ENCODE peak calls at places on chromosomes 13 and 19, in four cellular contexts. P, J, E and C are unnamed samples.

GRCh38 chr19:54305141-54305540 is 7.8 kb downstream of the LILRA5 start:
- DNase-seq in E (no peak), P (no peak), J (no peak), C (no peak)

GRCh38 chr13:99390601-99391000 is 83.4 kb upstream of the GPR183 start:
- DNase-seq in J (no peak), E (no peak), P (no peak), C (no peak)

GRCh38 chr13:103852036-103852435 is 785.8 kb upstream of the SLC10A2 start:
- DNase-seq in P (no peak), E (no peak), J (no peak), C (no peak)

GRCh38 chr13:37616131-37616530 is 17.6 kb upstream of the POSTN start:
- DNase-seq in P (no peak), E (no peak), J (no peak), C (no peak)

GRCh38 chr13:42660367-42660965 is 86.5 kb downstream of the TNFSF11 start:
- DNase-seq in P (no peak), E (no peak), J (no peak), C (no peak)

GRCh38 chr13:107865643-107866006 is 349.7 kb downstream of the LIG4 start:
- DNase-seq in E (no peak), P (no peak), J (no peak), C (no peak)

GRCh38 chr19:6738726-6739389 is 622 bp upstream of the TRIP10 start:
- DNase-seq in J (no peak), P (peak), E (no peak), C (no peak)

GRCh38 chr19:13058951-13059660 is 43.6 kb downstream of the LYL1 start:
- DNase-seq in E (no peak), P (no peak), J (no peak), C (no peak)

GRCh38 chr13:30870049-30870884 is 35.8 kb upstream of the MEDAG start:
- DNase-seq in E (peak), J (peak), P (peak), C (peak)

GRCh38 chr19:21463449-21464105 is 41.8 kb upstream of the ZNF429 start:
- DNase-seq in E (no peak), P (peak), J (peak), C (no peak)

GRCh38 chr13:38013676-38014075 is 144.1 kb upstream of the TRPC4 start:
- DNase-seq in J (no peak), P (no peak), E (no peak), C (peak)

GRCh38 chr13:31594056-31594455 is 145.3 kb upstream of the RXFP2 start:
- DNase-seq in J (no peak), E (no peak), P (no peak), C (no peak)

GRCh38 chr13:32947411-32947810 is 68.8 kb upstream of the KL start:
- DNase-seq in E (no peak), J (no peak), P (no peak), C (no peak)

GRCh38 chr13:40186636-40187323 is 479.7 kb downstream of the FOXO1 start:
- DNase-seq in P (no peak), J (no peak), E (no peak), C (no peak)

GRCh38 chr13:30154531-30154930 is 152.8 kb downstream of the KATNAL1 start:
- DNase-seq in P (no peak), E (no peak), J (no peak), C (no peak)

GRCh38 chr13:79194272-79194671 is 211.8 kb downstream of the RBM26 start:
- DNase-seq in J (no peak), E (no peak), P (no peak), C (no peak)

GRCh38 chr13:87208636-87209035 is 462.5 kb upstream of the SLITRK5 start:
- DNase-seq in P (no peak), J (no peak), E (no peak), C (no peak)

GRCh38 chr13:110034031-110034430 is 247.6 kb upstream of the IRS2 start:
- DNase-seq in E (no peak), P (no peak), J (no peak), C (no peak)

GRCh38 chr13:32695602-32696250 is 109.5 kb downstream of the PDS5B start:
- DNase-seq in J (no peak), E (no peak), P (no peak), C (no peak)

GRCh38 chr19:55136399-55137102 is 12.5 kb downstream of the TNNT1 start:
- DNase-seq in E (no peak), J (no peak), P (no peak), C (no peak)

GRCh38 chr13:70520275-70520674 is 412.0 kb upstream of the KLHL1 start:
- DNase-seq in J (no peak), P (no peak), E (no peak), C (no peak)

GRCh38 chr19:6773323-6773931 is 919 bp downstream of the VAV1 start:
- DNase-seq in J (no peak), P (no peak), E (no peak), C (no peak)

GRCh38 chr19:13840751-13841338 is 36.1 kb upstream of the NANOS3 start:
- DNase-seq in P (no peak), E (no peak), J (no peak), C (no peak)

GRCh38 chr19:40614595-40615411 is 13.6 kb downstream of the LTBP4 start:
- DNase-seq in E (peak), P (peak), J (peak), C (peak)

GRCh38 chr19:15575406-15575805 is 39.6 kb upstream of the CYP4F8 start:
- DNase-seq in P (no peak), E (no peak), J (no peak), C (no peak)

GRCh38 chr13:28584873-28585317 is 74.0 kb upstream of the POMP start:
- DNase-seq in J (no peak), P (no peak), E (no peak), C (no peak)

GRCh38 chr19:6238643-6239281 is 41.0 kb downstream of the MLLT1 start:
- DNase-seq in P (no peak), E (no peak), J (no peak), C (no peak)

GRCh38 chr13:99845136-99845874 is 126.3 kb downstream of the ZIC5 start:
- DNase-seq in J (no peak), E (no peak), P (no peak), C (no peak)

GRCh38 chr19:18636969-18637629 is at the start of gene KLHL26:
- DNase-seq in J (no peak), E (no peak), P (no peak), C (no peak)

GRCh38 chr13:112968910-112969691 is at the start of gene MCF2L:
- DNase-seq in E (no peak), P (peak), J (no peak), C (peak)

GRCh38 chr19:7894612-7895309 is 6.5 kb downstream of the LRRC8E start:
- DNase-seq in E (no peak), P (no peak), J (no peak), C (no peak)
- H2AFZ ChIP-seq in E (no peak), P (no peak), J (no peak), C (no peak)

DNA sequence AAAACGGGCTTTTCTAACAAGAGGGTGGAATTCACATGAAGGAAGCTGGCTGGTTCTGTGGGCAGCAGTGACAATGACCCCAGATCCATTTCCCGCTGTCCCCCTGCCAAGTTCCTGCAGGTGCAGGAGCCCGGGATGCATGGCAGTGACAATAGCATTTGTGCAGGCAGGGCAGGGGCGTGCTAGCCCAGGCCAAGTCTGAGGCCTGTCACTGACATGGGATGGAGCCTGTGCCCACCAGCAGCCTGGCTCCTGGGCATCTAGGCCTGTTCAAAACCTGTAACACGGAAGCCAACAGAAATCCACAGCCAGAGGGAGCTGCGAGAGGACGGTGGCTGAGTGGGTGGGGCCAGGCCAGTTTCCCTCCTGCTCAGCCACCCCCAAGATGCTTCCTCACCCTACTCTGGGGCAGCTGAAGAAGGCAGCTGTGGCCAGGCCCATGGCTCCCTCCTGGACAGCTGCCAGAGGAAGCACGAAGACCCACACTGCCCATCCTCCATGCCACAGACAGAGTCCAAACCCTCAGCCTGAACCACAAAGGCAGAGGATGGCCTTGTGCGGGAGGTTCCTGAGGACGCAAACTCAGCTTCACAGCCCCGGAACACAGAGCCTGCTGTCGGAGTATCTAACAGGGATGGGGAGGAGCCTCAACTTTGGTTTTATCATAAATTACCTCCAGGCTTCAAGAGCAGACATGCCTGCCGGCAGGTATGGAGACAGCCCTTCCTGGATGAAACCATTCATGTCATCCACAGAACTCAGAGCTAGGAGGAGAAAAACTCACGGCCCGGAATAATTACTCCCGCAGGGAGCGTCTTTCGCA is 74.0 kb downstream of the CEBPG start:
- DNase-seq in J (no peak), E (no peak), P (no peak), C (no peak)
- TF ChIP-seq MAX in J (no peak), E (no peak), P (no peak), C (no peak)

GRCh38 chr19:35142531-35143230 is 374 bp upstream of the FXYD7 start:
- DNase-seq in E (no peak), P (peak), J (peak), C (peak)

GRCh38 chr19:35141627-35142401 is 1.2 kb upstream of the FXYD7 start:
- DNase-seq in E (no peak), J (no peak), P (peak), C (no peak)

GRCh38 chr19:35140207-35140897 is 1.7 kb downstream of the FXYD1 start:
- DNase-seq in E (no peak), J (no peak), P (no peak), C (no peak)

GRCh38 chr19:35139618-35139943 is 957 bp downstream of the FXYD1 start:
- DNase-seq in E (no peak), P (no peak), J (no peak), C (no peak)

DNA sequence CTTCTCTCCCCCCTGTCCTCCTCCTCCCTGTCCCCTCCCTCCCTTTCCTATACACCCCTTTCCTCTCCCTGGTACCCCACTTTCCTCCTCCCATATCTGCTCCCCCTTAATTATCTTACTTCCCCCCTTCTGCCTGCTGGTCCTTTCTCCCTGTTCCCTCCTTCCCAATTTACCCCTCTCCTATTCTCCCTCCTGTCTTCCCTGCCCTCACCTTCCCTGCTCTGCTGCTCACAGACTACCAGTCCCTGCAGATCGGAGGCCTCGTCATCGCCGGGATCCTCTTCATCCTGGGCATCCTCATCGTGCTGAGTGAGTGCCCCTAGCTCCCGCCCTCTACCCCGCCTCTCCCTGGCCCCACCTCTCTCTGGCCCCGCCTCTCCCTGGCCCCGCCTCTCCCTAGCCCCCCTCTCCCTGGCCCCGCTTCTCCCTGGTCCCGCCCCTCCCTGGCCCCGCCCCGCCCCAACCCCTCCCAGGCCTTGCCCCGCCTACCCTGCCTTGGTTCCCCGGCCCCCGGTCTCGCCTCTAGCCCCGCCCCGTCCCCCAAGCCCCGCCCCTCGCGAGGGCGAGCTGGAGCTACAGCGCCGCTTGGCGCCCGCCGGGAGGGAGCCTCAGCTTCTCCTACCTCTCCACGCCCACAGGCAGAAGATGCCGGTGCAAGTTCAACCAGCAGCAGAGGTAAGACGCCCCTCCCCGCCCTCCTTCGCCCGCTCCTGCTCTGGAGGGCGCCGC is 2.0 kb upstream of the FXYD7 start:
- DNase-seq in E (peak), P (peak), J (peak), C (peak)
- TF ChIP-seq POLR2A in E (no peak), P (no peak), J (no peak), C (no peak)

GRCh38 chr19:10352764-10353671 is 13.6 kb upstream of the ICAM3 start:
- DNase-seq in J (peak), P (peak), E (no peak), C (no peak)
- H2AFZ ChIP-seq in J (no peak), P (peak), E (no peak), C (no peak)

GRCh38 chr19:632228-633067 is 889 bp downstream of the POLRMT start:
- DNase-seq in P (peak), E (no peak), J (peak), C (peak)
- TF ChIP-seq MAX in P (peak), E (peak), J (peak), C (no peak)

GRCh38 chr13:91319996-91320395 is 27.5 kb upstream of the MIR17HG start:
- DNase-seq in P (no peak), E (no peak), J (no peak), C (no peak)
- TF ChIP-seq POLR2A in P (no peak), E (no peak), J (no peak), C (no peak)

DNA sequence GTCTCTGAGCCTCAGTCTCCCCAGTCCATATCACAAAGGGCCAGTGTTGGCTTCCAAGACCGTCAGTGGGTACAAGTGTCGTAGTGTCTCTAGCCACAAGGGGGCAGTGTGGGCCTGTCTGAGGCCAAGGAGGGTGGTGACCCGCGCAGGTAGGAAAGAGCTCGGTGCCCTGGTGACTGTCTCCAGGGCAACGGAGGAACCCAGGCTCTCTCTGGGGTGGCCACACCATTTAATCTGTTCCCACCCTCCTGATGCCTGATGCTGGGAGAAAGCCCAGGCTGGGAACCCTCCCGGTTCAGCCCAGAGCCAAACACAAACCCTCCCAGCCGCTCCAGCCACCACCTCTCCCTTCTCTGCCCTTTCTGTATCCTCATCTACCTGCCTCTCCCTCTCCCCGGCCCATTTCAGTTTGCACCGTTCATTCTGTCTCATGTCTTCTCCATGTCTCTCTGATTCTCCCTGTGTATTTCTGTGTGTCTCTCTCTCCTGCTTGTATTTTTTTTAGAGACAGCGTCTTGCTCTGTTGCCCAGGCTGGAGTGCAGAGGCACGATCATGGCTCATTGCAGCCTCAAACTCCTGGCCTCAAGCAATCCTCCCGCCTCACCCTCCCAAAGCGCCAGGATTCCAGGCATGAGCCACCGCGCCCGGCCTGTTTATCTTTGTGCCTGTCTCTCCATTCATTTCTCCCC is 17.5 kb upstream of the MEIS3 start:
- DNase-seq in P (peak), J (peak), E (peak), C (peak)
- H2AFZ ChIP-seq in P (no peak), J (no peak), E (no peak), C (no peak)

DNA sequence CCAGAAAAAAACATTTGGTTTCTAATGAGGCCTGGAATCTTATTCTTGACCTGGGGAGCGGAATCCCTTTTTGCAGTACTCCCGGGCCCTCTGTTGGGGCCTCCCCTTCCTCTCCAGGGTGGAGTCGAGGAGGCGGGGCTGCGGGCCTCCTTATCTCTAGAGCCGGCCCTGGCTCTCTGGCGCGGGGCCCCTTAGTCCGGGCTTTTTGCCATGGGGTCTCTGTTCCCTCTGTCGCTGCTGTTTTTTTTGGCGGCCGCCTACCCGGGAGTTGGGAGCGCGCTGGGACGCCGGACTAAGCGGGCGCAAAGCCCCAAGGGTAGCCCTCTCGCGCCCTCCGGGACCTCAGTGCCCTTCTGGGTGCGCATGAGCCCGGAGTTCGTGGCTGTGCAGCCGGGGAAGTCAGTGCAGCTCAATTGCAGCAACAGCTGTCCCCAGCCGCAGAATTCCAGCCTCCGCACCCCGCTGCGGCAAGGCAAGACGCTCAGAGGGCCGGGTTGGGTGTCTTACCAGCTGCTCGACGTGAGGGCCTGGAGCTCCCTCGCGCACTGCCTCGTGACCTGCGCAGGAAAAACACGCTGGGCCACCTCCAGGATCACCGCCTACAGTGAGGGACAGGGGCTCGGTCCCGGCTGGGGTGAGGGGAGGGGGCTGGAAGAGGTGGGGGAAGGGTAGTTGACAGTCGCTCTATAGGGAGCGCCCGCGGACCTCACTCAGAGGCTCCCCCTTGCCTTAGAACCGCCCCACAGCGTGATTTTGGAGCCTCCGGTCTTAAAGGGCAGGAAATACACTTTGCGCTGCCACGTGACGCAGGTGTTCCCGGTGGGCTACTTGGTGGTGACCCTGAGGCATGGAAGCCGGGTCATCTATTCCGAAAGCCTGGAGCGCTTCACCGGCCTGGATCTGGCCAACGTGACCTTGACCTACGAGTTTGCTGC is at the start of gene ICAM4:
- DNase-seq in J (peak), P (peak), E (no peak), C (peak)
- TF ChIP-seq MAX in J (peak), P (peak), E (no peak), C (no peak)

DNA sequence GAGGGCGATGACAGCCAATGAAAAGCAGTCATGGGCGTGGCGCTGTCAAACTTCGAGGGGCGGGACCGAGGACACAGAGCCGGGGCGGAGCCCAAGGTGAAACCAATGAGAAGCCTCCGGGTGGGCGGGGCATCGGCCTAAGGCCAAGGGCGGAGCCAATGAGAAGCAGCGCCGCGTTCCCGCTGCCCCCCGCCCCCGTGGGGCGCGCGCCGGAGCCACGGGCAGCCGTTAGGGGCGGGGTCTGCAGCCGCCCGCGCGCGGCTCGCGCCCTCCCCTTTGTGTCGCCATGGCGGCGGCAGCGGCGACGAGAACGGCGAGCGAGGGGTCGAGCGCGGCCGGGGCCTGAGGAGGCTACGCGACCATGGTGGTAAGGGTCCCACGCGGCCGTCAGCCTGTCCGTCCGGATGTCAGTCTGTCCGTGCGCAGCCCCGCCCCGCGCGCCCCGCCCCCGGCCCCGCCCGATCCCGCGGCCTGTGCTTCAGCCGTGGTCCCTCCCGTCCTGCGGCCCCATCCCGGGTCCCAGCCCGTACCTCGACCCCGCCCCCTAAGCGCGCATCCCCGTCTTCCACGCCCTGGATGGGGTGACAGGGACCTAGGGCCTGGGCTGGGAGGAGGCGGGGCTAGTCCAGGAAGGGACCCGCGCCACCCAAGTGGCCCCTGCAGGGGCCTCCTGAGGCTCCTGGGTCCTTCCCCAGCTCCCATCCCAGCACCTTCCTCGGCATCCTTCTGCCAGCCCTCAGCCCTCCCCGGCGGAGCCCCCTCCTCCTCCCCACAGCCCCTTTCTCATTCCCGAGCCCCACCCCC is at the start of gene ARHGAP33:
- DNase-seq in J (peak), E (peak), P (peak), C (peak)
- TF ChIP-seq POLR2A in J (no peak), E (no peak), P (no peak), C (no peak)